ENCODE peak calls at places on chromosomes 11 and 22, in six cellular contexts. G is colonic mucosa, N is tibial artery, A is Caco-2, L is osteoblast, F is Karpas-422. D is an unnamed sample.
A peak's percentile ranks its signal among the peaks of the same experiment; 100 is the strongest.

GRCh38 chr22:49243335-49243734 is 584.3 kb downstream of the BRD1 start:
- DNase-seq in A (no peak), N (no peak), G (no peak), L (no peak), F (no peak), D (no peak)

GRCh38 chr22:27573992-27574391 is 227.6 kb downstream of the MN1 start:
- DNase-seq in F (no peak), G (no peak), N (no peak), L (no peak), A (no peak), D (no peak)

GRCh38 chr22:20533879-20534265 is 26.5 kb downstream of the MED15 start:
- DNase-seq in F (no peak), G (no peak), N (no peak), L (no peak), A (no peak), D (no peak)

GRCh38 chr11:84714316-84714780 is 912.8 kb downstream of the DLG2 start:
- DNase-seq in L (no peak), G (peak; percentile 76), N (no peak), A (peak; percentile 85), F (peak; percentile 89), D (peak; percentile 87)

GRCh38 chr11:111105566-111105965 is 140.0 kb upstream of the POU2AF2 start:
- DNase-seq in N (no peak), A (no peak), F (no peak), L (no peak), G (no peak), D (peak; percentile 5)

GRCh38 chr11:20197881-20198280 is 37.6 kb upstream of the DBX1 start:
- DNase-seq in G (no peak), L (no peak), F (no peak), N (no peak), A (no peak), D (no peak)

GRCh38 chr11:95516786-95517185 is 272.8 kb downstream of the FAM76B start:
- DNase-seq in A (no peak), G (no peak), L (no peak), F (no peak), N (no peak), D (peak; percentile 70)

GRCh38 chr11:114678125-114679036 is at the start of gene NXPE2:
- DNase-seq in L (no peak), F (no peak), G (peak; percentile 75), A (no peak), N (no peak), D (no peak)

GRCh38 chr22:45503071-45503815 is 560 bp downstream of the FBLN1 start:
- DNase-seq in L (peak; percentile 92), F (no peak), G (no peak), N (peak; percentile 64), A (peak; percentile 42), D (no peak)

GRCh38 chr11:86873573-86874083 is 73.3 kb downstream of the PRSS23 start:
- DNase-seq in G (no peak), F (no peak), A (no peak), L (no peak), N (no peak), D (no peak)

GRCh38 chr11:72471005-72471898 is 36.9 kb upstream of the CLPB start:
- DNase-seq in F (peak; percentile 87), L (peak; percentile 66), A (peak; percentile 81), G (peak; percentile 57), N (peak; percentile 77), D (peak; percentile 79)

GRCh38 chr22:39490135-39490798 is 11.8 kb upstream of the MIEF1 start:
- DNase-seq in N (peak; percentile 82), G (peak; percentile 79), F (peak; percentile 94), L (peak; percentile 100), A (peak; percentile 84), D (peak; percentile 79)

GRCh38 chr11:125114518-125114917 is 3.1 kb upstream of the TMEM218 start:
- DNase-seq in N (no peak), F (no peak), L (no peak), G (no peak), A (no peak), D (no peak)

GRCh38 chr22:36409911-36410756 is 22.4 kb upstream of the MYH9 start:
- DNase-seq in F (no peak), G (peak; percentile 96), A (peak; percentile 99), N (peak; percentile 82), L (no peak), D (peak; percentile 83)

GRCh38 chr11:12540913-12541587 is 133.2 kb upstream of the TEAD1 start:
- DNase-seq in F (no peak), A (no peak), L (peak; percentile 95), N (peak; percentile 69), G (no peak), D (peak; percentile 89)

GRCh38 chr11:70247042-70247709 is 23.3 kb upstream of the PPFIA1 start:
- DNase-seq in N (no peak), L (peak; percentile 74), F (no peak), A (no peak), G (no peak), D (no peak)

GRCh38 chr22:46351131-46351735 is 15.7 kb downstream of the TRMU start:
- DNase-seq in G (no peak), L (no peak), N (no peak), A (no peak), F (no peak), D (no peak)

GRCh38 chr11:108524422-108524821 is 26.2 kb upstream of the POGLUT3 start:
- DNase-seq in L (no peak), G (no peak), N (no peak), F (no peak), A (no peak), D (no peak)

GRCh38 chr22:27996529-27996925 is 77.5 kb upstream of the PITPNB start:
- DNase-seq in N (peak; percentile 21), A (peak; percentile 14), F (no peak), L (peak; percentile 61), G (no peak), D (no peak)

GRCh38 chr22:36334081-36334831 is 53.5 kb downstream of the MYH9 start:
- DNase-seq in L (peak; percentile 41), N (peak; percentile 81), G (peak; percentile 51), F (no peak), A (no peak), D (no peak)

GRCh38 chr11:13965337-13965736 is 2.8 kb downstream of the SPON1 start:
- DNase-seq in G (peak; percentile 90), L (no peak), A (peak; percentile 91), N (no peak), F (no peak), D (no peak)

GRCh38 chr22:27206001-27206746 is 548.8 kb downstream of the MIAT start:
- DNase-seq in F (no peak), A (no peak), L (no peak), G (no peak), N (no peak), D (peak; percentile 34)

GRCh38 chr11:101436511-101437142 is 147.2 kb downstream of the TRPC6 start:
- DNase-seq in G (peak; percentile 41), L (no peak), F (peak; percentile 87), A (peak; percentile 80), N (no peak), D (peak; percentile 71)

GRCh38 chr22:44807915-44808690 is 55.7 kb downstream of the ARHGAP8 start:
- DNase-seq in F (peak; percentile 43), G (no peak), A (no peak), L (peak; percentile 81), N (no peak), D (peak; percentile 33)

DNA sequence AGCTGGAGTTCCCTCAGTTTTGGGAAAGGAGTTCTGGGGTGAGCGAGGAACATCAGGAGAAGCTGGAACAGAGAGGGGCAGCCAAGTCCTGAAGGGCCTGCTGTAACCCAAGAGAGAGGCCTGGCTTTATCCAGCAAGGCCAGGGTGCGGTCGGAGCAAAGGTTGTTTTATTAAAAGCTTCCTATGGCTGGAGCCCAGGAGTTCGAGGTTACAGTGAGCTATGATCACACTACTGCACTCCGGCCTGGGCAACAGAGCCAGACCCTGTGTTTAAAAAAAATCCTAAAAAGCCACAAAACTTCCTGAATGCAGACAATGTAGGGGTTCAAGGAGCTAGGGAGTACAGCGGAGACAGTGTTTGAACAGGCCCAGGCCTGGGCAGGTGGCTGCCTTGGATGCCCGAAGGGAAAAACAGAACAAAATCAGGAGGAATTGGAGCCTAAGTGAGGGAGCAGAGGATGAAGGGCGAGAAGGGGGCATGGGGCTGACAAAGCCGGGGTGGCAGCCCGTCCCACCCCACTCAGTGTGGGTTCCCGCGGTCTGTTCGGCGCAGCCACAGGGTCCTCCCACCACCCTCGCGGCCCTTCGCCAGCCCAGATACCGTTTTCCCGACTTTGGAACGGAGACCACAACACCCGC is 22.1 kb upstream of the MALAT1 start:
- DNase-seq in N (peak; percentile 72), A (no peak), F (peak; percentile 54), L (peak; percentile 74), G (peak; percentile 83), D (no peak)
- H3K4me1 ChIP-seq in N (no peaks in the 10 kb centered on the region), A (peaks cover 50% of the 10 kb centered on the region), F (peaks cover 26% of the 10 kb centered on the region), L (peaks cover 51% of the 10 kb centered on the region), G (peaks cover 12% of the 10 kb centered on the region), D (peaks cover 42% of the 10 kb centered on the region)

GRCh38 chr22:30354644-30355043 is 2.0 kb downstream of the SF3A1 start:
- DNase-seq in L (no peak), F (no peak), N (no peak), A (no peak), G (no peak), D (no peak)
- H3K4me3 ChIP-seq in L (no peak overlapping the region), F (peak overlapping the region; percentile 91), N (no peak overlapping the region), A (no peak overlapping the region), G (no peak overlapping the region), D (no peak overlapping the region)

GRCh38 chr11:47392546-47393162 is 14.3 kb upstream of the SPI1 start:
- DNase-seq in L (peak; percentile 69), N (no peak), A (no peak), G (no peak), F (no peak), D (no peak)

GRCh38 chr11:47393163-47394049 is 15.0 kb upstream of the SLC39A13 start:
- DNase-seq in A (no peak), N (peak; percentile 72), G (no peak), F (no peak), L (peak; percentile 97), D (peak; percentile 35)

GRCh38 chr11:47394322-47395224 is 13.8 kb upstream of the SLC39A13 start:
- DNase-seq in L (peak; percentile 96), G (no peak), F (peak; percentile 91), N (no peak), A (no peak), D (no peak)

GRCh38 chr11:47395225-47396048 is 13.0 kb upstream of the SLC39A13 start:
- DNase-seq in G (no peak), L (peak; percentile 75), A (no peak), N (peak; percentile 67), F (peak; percentile 67), D (no peak)

GRCh38 chr11:47394050-47394321 is 14.4 kb upstream of the SLC39A13 start:
- DNase-seq in L (peak; percentile 72), F (no peak), N (peak; percentile 66), A (no peak), G (no peak), D (no peak)
- H3K4me1 ChIP-seq in L (peaks cover 9% of the 10 kb centered on the region), F (peaks cover 39% of the 10 kb centered on the region), N (no peaks in the 10 kb centered on the region), A (no peaks in the 10 kb centered on the region), G (no peaks in the 10 kb centered on the region), D (peaks cover 15% of the 10 kb centered on the region)

GRCh38 chr22:37659897-37660708 is 1.6 kb downstream of the PDXP start:
- DNase-seq in G (peak; percentile 69), N (no peak), F (no peak), L (peak; percentile 42), A (no peak), D (no peak)

GRCh38 chr22:37662039-37662438 is 3.5 kb downstream of the PDXP start:
- DNase-seq in G (no peak), F (no peak), N (no peak), L (peak; percentile 31), A (no peak), D (no peak)

GRCh38 chr22:37661160-37661924 is 2.8 kb downstream of the PDXP start:
- DNase-seq in F (peak; percentile 61), N (no peak), A (no peak), G (no peak), L (peak; percentile 96), D (peak; percentile 62)

GRCh38 chr22:37659066-37659896 is 758 bp downstream of the PDXP start:
- DNase-seq in F (peak; percentile 75), A (peak; percentile 62), L (peak; percentile 29), N (no peak), G (peak; percentile 85), D (no peak)

GRCh38 chr22:37660709-37661045 is 2.2 kb downstream of the PDXP start:
- DNase-seq in F (no peak), A (no peak), L (no peak), G (no peak), N (no peak), D (no peak)
- H3K4me3 ChIP-seq in F (peak overlapping the region; percentile 78), A (no peak overlapping the region), L (no peak overlapping the region), G (peak overlapping the region; percentile 60), N (no peak overlapping the region), D (no peak overlapping the region)